ENCODE peak calls at places on chromosome 2, in nine cellular contexts. D is effector memory CD8-positive, alpha-beta T cell; W is stimulated activated effector memory CD8-positive, alpha-beta T cell treated with anti-CD3 and anti-CD28 coated beads, Interleukin-12 subunit alpha, Interleukin-12 subunit beta, amount 100 ng/mL, for 72 hours; I is Right ventricle myocardium inferior; L is esophagus squamous epithelium; M is C1 segment of cervical spinal cord; Z is posterior vena cava; Y is SW480; G is K562. O is an unnamed sample.

GRCh38 chr2:105082107-105082506 is 44.2 kb downstream of the MRPS9 start:
- DNase-seq in L (no peak), G (no peak), I (no peak), Y (no peak), Z (no peak), M (no peak), D (no peak), W (no peak), O (no peak)

GRCh38 chr2:118046628-118047210 is 32.8 kb upstream of the CCDC93 start:
- DNase-seq in W (no peak), Z (no peak), L (no peak), G (peak; percentile 15), I (no peak), Y (peak; percentile 68), D (no peak), M (no peak), O (peak; percentile 18)

GRCh38 chr2:119455066-119455718 is 23.5 kb downstream of the TMEM37 start:
- DNase-seq in M (no peak), L (no peak), W (no peak), G (no peak), Z (no peak), I (no peak), D (no peak), Y (no peak), O (no peak)

GRCh38 chr2:28129955-28130695 is 239.6 kb downstream of the BABAM2 start:
- DNase-seq in L (no peak), W (no peak), G (no peak), Y (no peak), I (no peak), M (no peak), Z (no peak), D (no peak), O (no peak)

GRCh38 chr2:185012643-185013042 is 414.3 kb downstream of the ZNF804A start:
- DNase-seq in Y (no peak), L (no peak), Z (no peak), D (no peak), G (no peak), M (no peak), I (no peak), W (no peak), O (peak; percentile 3)

GRCh38 chr2:172427990-172428840 is 829 bp downstream of the ITGA6 start:
- DNase-seq in M (peak; percentile 60), L (no peak), W (no peak), I (peak; percentile 72), Z (no peak), Y (peak; percentile 76), D (peak; percentile 29), G (peak; percentile 46), O (peak; percentile 35)

GRCh38 chr2:65576861-65577601 is 144.6 kb upstream of the SPRED2 start:
- DNase-seq in G (no peak), D (no peak), M (no peak), W (no peak), Y (peak; percentile 98), Z (no peak), I (no peak), L (no peak), O (no peak)

GRCh38 chr2:120871016-120871635 is 135.5 kb downstream of the GLI2 start:
- DNase-seq in D (no peak), W (no peak), Z (peak; percentile 53), L (no peak), I (peak; percentile 18), G (no peak), Y (no peak), M (no peak), O (no peak)

GRCh38 chr2:33375054-33375453 is 101.4 kb upstream of the RASGRP3 start:
- DNase-seq in L (no peak), I (no peak), Z (no peak), M (no peak), W (no peak), D (no peak), G (no peak), Y (no peak), O (no peak)

GRCh38 chr2:164764996-164765395 is 76.6 kb downstream of the COBLL1 start:
- DNase-seq in M (no peak), W (no peak), G (no peak), L (no peak), Y (no peak), D (no peak), Z (no peak), I (no peak), O (no peak)

GRCh38 chr2:231172020-231172419 is 26.4 kb upstream of the ARMC9 start:
- DNase-seq in W (no peak), M (no peak), I (no peak), Z (no peak), G (no peak), L (no peak), Y (no peak), D (no peak), O (no peak)

GRCh38 chr2:46492301-46492700 is 12.9 kb downstream of the TMEM247 start:
- DNase-seq in I (no peak), Y (no peak), L (no peak), M (no peak), G (no peak), Z (no peak), D (no peak), W (no peak), O (no peak)

GRCh38 chr2:88751770-88752169 is 60.3 kb downstream of the RPIA start:
- DNase-seq in W (no peak), M (no peak), Y (no peak), Z (no peak), I (no peak), L (no peak), D (no peak), G (no peak), O (no peak)

GRCh38 chr2:131085646-131086045 is 7.6 kb downstream of the FAM168B start:
- DNase-seq in L (no peak), M (no peak), D (no peak), Z (no peak), I (no peak), G (no peak), W (no peak), Y (no peak), O (no peak)

GRCh38 chr2:99278793-99279291 is 22.2 kb downstream of the LYG1 start:
- DNase-seq in G (no peak), M (no peak), Z (no peak), L (no peak), D (no peak), I (no peak), Y (peak; percentile 71), W (no peak), O (no peak)

O was measured in erythroblast.